ENCODE peak calls at places on chromosomes 3 and 15, in nine cellular contexts. A is pancreas; D is HepG2; Z is HL-60; P is kidney epithelial cell; B is GM23338; G is body of pancreas; S is CD8-positive, alpha-beta T cell; C is H9. H is an unnamed sample.

GRCh38 chr15:47870956-47871625 is 153.8 kb downstream of the SEMA6D start:
- DNase-seq in A (no peak), D (no peak), Z (no peak), P (no peak), B (no peak), G (no peak), S (no peak), C (no peak), H (no peak)

GRCh38 chr15:64423970-64424369 is 36.3 kb downstream of the TRIP4 start:
- DNase-seq in A (no peak), D (no peak), Z (no peak), P (no peak), B (no peak), G (no peak), S (no peak), C (no peak), H (no peak)

GRCh38 chr15:85579011-85579701 is 198.8 kb downstream of the AKAP13 start:
- DNase-seq in A (peak), D (no peak), Z (peak), P (no peak), B (no peak), G (peak), S (no peak), C (no peak), H (no peak)

GRCh38 chr3:23743141-23743784 is 62.5 kb upstream of the UBE2E1 start:
- DNase-seq in A (no peak), D (no peak), Z (no peak), P (no peak), B (peak), G (no peak), S (no peak), C (peak), H (no peak)

GRCh38 chr3:197132916-197133530 is 103.4 kb upstream of the MELTF start:
- DNase-seq in A (no peak), D (no peak), Z (no peak), P (no peak), B (no peak), G (no peak), S (no peak), C (no peak), H (no peak)

GRCh38 chr15:93941687-93942086 is 289.7 kb upstream of the MCTP2 start:
- DNase-seq in A (no peak), D (no peak), Z (no peak), P (no peak), B (no peak), G (no peak), S (no peak), C (no peak), H (no peak)

GRCh38 chr15:38991126-38991525 is 426.5 kb upstream of the RASGRP1 start:
- DNase-seq in A (no peak), D (peak), Z (no peak), P (no peak), B (peak), G (no peak), S (no peak), C (no peak), H (no peak)

GRCh38 chr3:48750906-48751305 is 33.9 kb upstream of the IP6K2 start:
- DNase-seq in A (no peak), D (no peak), Z (no peak), P (no peak), B (no peak), G (no peak), S (no peak), C (no peak), H (no peak)

GRCh38 chr15:34892963-34893591 is 76.5 kb downstream of the AQR start:
- DNase-seq in A (no peak), D (no peak), Z (no peak), P (no peak), B (peak), G (no peak), S (no peak), C (peak), H (no peak)

GRCh38 chr3:46960081-46960701 is 16.4 kb downstream of the CCDC12 start:
- DNase-seq in A (peak), D (no peak), Z (no peak), P (no peak), B (peak), G (peak), S (no peak), C (no peak), H (no peak)

GRCh38 chr15:48645558-48646330 is at the start of gene FBN1:
- DNase-seq in A (no peak), D (peak), Z (peak), P (peak), B (peak), G (peak), S (no peak), C (peak), H (peak)

GRCh38 chr15:62362608-62363007 is 197.5 kb upstream of the C2CD4B start:
- DNase-seq in A (no peak), D (no peak), Z (no peak), P (no peak), B (no peak), G (no peak), S (no peak), C (no peak), H (no peak)

GRCh38 chr15:69008056-69008455 is 6.4 kb upstream of the NOX5 start:
- DNase-seq in A (no peak), D (no peak), Z (no peak), P (no peak), B (no peak), G (no peak), S (no peak), C (no peak), H (no peak)

GRCh38 chr3:56890448-56891083 is 88.8 kb upstream of the ARHGEF3 start:
- DNase-seq in A (no peak), D (no peak), Z (no peak), P (no peak), B (no peak), G (no peak), S (no peak), C (no peak), H (no peak)

GRCh38 chr15:81523867-81524266 is 149.9 kb upstream of the TMC3 start:
- DNase-seq in A (no peak), D (no peak), Z (no peak), P (no peak), B (peak), G (no peak), S (no peak), C (no peak), H (no peak)
- TF ChIP-seq CTCF in A (no peak), D (no peak), Z (no peak), P (no peak), B (no peak), G (no peak), S (no peak), C (peak), H (no peak)

GRCh38 chr15:77094397-77095030 is 23.6 kb upstream of the TSPAN3 start:
- DNase-seq in A (no peak), D (no peak), Z (no peak), P (no peak), B (peak), G (no peak), S (no peak), C (peak), H (no peak)
- TF ChIP-seq CTCF in A (no peak), D (peak), Z (no peak), P (no peak), B (peak), G (no peak), S (no peak), C (peak), H (peak)

GRCh38 chr3:66709464-66710058 is 208.7 kb upstream of the LRIG1 start:
- DNase-seq in A (no peak), D (no peak), Z (no peak), P (no peak), B (no peak), G (no peak), S (no peak), C (no peak), H (no peak)

GRCh38 chr3:66715806-66716205 is 215.0 kb upstream of the LRIG1 start:
- DNase-seq in A (no peak), D (no peak), Z (no peak), P (no peak), B (no peak), G (no peak), S (no peak), C (no peak), H (no peak)

GRCh38 chr3:66712210-66712609 is 211.4 kb upstream of the LRIG1 start:
- DNase-seq in A (no peak), D (no peak), Z (no peak), P (no peak), B (peak), G (no peak), S (no peak), C (no peak), H (no peak)
- TF ChIP-seq CTCF in A (no peak), D (no peak), Z (no peak), P (no peak), B (no peak), G (no peak), S (no peak), C (no peak), H (no peak)

DNA sequence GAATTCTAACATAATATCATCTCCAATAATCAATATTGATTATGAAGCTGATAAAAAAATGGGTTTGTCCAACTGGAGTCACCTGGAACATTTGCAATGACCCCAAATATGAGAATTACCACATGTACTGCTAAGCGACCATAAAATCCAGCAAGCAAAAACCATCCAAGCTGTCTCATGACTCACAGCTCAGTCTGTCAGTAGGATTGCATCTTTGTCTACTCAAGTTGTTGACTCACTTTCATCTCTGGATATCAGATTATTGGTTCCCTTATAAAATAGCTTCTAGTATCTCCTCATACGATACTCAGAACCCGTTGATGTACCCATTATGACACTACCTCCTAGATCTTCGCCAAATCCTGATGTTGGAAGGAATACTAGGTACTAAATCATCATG is 209.8 kb upstream of the ATP11B start:
- DNase-seq in A (no peak), D (no peak), Z (no peak), P (no peak), B (no peak), G (no peak), S (no peak), C (no peak), H (no peak)
- TF ChIP-seq CTCF in A (no peak), D (no peak), Z (no peak), P (no peak), B (no peak), G (no peak), S (no peak), C (no peak), H (no peak)

DNA sequence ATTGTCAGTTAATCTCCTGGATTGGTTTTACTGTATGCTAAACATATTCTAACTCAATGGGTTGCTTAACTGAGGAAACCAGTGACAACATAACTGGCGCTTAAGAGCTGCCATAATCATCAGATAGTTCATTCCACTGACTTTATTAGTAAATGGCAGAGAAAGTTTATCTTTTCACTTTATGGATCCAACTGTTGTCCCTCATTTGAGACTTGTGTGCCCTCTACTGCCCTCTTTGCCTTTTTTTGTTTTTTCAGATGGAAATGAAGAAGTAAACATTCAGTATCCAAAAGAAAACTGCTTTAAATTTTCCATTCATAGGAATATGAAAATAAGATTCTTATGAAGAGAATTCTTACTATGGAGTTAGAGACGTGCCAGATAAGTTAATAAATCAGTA is 93.5 kb downstream of the NPTN start:
- DNase-seq in A (no peak), D (no peak), Z (no peak), P (no peak), B (no peak), G (no peak), S (no peak), C (no peak), H (no peak)
- TF ChIP-seq CTCF in A (no peak), D (no peak), Z (no peak), P (no peak), B (peak), G (no peak), S (no peak), C (no peak), H (no peak)

GRCh38 chr15:65558997-65559760 is 28.9 kb downstream of the HACD3 start:
- DNase-seq in A (no peak), D (no peak), Z (no peak), P (no peak), B (no peak), G (no peak), S (no peak), C (no peak), H (no peak)

GRCh38 chr15:65556622-65557021 is 26.4 kb downstream of the HACD3 start:
- DNase-seq in A (no peak), D (no peak), Z (no peak), P (no peak), B (no peak), G (no peak), S (no peak), C (no peak), H (no peak)

GRCh38 chr15:65561934-65562333 is 31.7 kb downstream of the HACD3 start:
- DNase-seq in A (no peak), D (no peak), Z (no peak), P (peak), B (no peak), G (no peak), S (no peak), C (no peak), H (no peak)

GRCh38 chr15:65559941-65560340 is 29.7 kb downstream of the HACD3 start:
- DNase-seq in A (no peak), D (no peak), Z (no peak), P (no peak), B (no peak), G (no peak), S (no peak), C (no peak), H (no peak)

GRCh38 chr15:65558336-65558735 is 28.1 kb downstream of the HACD3 start:
- DNase-seq in A (no peak), D (no peak), Z (no peak), P (peak), B (no peak), G (no peak), S (no peak), C (no peak), H (no peak)
- TF ChIP-seq CTCF in A (no peak), D (no peak), Z (no peak), P (no peak), B (no peak), G (no peak), S (no peak), C (no peak), H (no peak)

GRCh38 chr3:134795776-134796312 is 784 bp downstream of the EPHB1 start:
- DNase-seq in A (no peak), D (no peak), Z (no peak), P (no peak), B (peak), G (no peak), S (no peak), C (peak), H (no peak)
- TF ChIP-seq CTCF in A (no peak), D (no peak), Z (no peak), P (peak), B (peak), G (no peak), S (no peak), C (peak), H (no peak)